ENCODE peak calls at places on chromosomes 12 and 14, in eight cellular contexts. M, K, B, X, R, C, D and S are unnamed samples.

GRCh38 chr12:31353730-31354708 is 28.1 kb upstream of the SINHCAF start:
- DNase-seq in M (no peak), K (no peak), B (no peak), X (no peak), R (no peak), C (no peak), D (no peak), S (no peak)

GRCh38 chr14:103508521-103508920 is 14.1 kb downstream of the CKB start:
- DNase-seq in M (no peak), K (no peak), B (no peak), X (no peak), R (no peak), C (no peak), D (peak; percentile 57), S (no peak)

GRCh38 chr12:94109154-94109553 is 39.2 kb upstream of the PLXNC1 start:
- DNase-seq in M (no peak), K (no peak), B (no peak), X (no peak), R (no peak), C (no peak), D (no peak), S (peak; percentile 9)

GRCh38 chr14:68042591-68043210 is 223.1 kb downstream of the RAD51B start:
- DNase-seq in M (no peak), K (no peak), B (no peak), X (no peak), R (no peak), C (peak; percentile 6), D (no peak), S (no peak)

GRCh38 chr12:53380797-53381738 is 1.1 kb downstream of the SP1 start:
- DNase-seq in M (no peak), K (no peak), B (no peak), X (peak; percentile 38), R (no peak), C (peak; percentile 64), D (peak; percentile 61), S (no peak)

GRCh38 chr14:33848706-33849454 is 102.0 kb downstream of the EGLN3 start:
- DNase-seq in M (peak; percentile 94), K (peak; percentile 51), B (no peak), X (no peak), R (no peak), C (peak; percentile 91), D (peak; percentile 77), S (peak; percentile 87)

GRCh38 chr14:104865631-104866441 is 768 bp downstream of the CEP170B start:
- DNase-seq in M (peak; percentile 67), K (peak; percentile 41), B (no peak), X (no peak), R (peak; percentile 47), C (peak; percentile 61), D (peak; percentile 94), S (no peak)

GRCh38 chr12:95742586-95742985 is 48.0 kb downstream of the NTN4 start:
- DNase-seq in M (no peak), K (no peak), B (no peak), X (no peak), R (no peak), C (no peak), D (no peak), S (no peak)

GRCh38 chr12:80692114-80692513 is 15.3 kb upstream of the MYF6 start:
- DNase-seq in M (no peak), K (no peak), B (no peak), X (no peak), R (no peak), C (no peak), D (no peak), S (no peak)
- H3K27ac ChIP-seq in M (no peak overlapping the region), K (no peak overlapping the region), B (no peak overlapping the region), X (no peak overlapping the region), R (no peak overlapping the region), C (no peak overlapping the region), D (no peak overlapping the region), S (no peak overlapping the region)

GRCh38 chr14:60632777-60633176 is 16.5 kb downstream of the SIX1 start:
- DNase-seq in M (no peak), K (no peak), B (no peak), X (no peak), R (no peak), C (peak; percentile 27), D (no peak), S (peak; percentile 41)
- H3K4me1 ChIP-seq in M (no peaks in the 10 kb centered on the region), K (no peaks in the 10 kb centered on the region), B (peaks cover 7% of the 10 kb centered on the region), X (peaks cover 12% of the 10 kb centered on the region), R (peaks cover 4% of the 10 kb centered on the region), C (peaks cover 5% of the 10 kb centered on the region), D (no peaks in the 10 kb centered on the region), S (peaks cover 4% of the 10 kb centered on the region)

DNA sequence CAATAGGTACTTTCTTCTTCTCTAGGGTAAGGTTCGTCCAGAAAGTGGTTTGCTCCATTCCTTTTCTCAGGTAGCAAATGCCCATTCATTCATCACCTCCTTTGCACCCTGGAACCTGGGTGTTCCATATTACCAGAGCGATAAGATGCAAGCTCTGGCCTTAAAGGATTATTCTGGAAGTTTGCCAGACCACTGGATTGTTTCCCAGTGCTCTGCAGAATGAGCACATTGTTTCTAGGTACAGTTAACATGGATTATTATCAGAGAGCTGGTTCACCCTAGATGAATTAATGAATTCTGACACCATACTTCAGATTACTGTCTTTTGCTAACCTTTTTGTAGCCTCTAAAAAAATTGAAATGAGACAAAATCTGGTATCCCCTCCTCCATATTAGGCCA is 170.9 kb upstream of the BMP4 start:
- DNase-seq in M (no peak), K (no peak), B (no peak), X (no peak), R (no peak), C (peak; percentile 62), D (no peak), S (peak; percentile 12)
- H3K27ac ChIP-seq in M (no peak overlapping the region), K (no peak overlapping the region), B (no peak overlapping the region), X (no peak overlapping the region), R (no peak overlapping the region), C (no peak overlapping the region), D (no peak overlapping the region), S (no peak overlapping the region)

DNA sequence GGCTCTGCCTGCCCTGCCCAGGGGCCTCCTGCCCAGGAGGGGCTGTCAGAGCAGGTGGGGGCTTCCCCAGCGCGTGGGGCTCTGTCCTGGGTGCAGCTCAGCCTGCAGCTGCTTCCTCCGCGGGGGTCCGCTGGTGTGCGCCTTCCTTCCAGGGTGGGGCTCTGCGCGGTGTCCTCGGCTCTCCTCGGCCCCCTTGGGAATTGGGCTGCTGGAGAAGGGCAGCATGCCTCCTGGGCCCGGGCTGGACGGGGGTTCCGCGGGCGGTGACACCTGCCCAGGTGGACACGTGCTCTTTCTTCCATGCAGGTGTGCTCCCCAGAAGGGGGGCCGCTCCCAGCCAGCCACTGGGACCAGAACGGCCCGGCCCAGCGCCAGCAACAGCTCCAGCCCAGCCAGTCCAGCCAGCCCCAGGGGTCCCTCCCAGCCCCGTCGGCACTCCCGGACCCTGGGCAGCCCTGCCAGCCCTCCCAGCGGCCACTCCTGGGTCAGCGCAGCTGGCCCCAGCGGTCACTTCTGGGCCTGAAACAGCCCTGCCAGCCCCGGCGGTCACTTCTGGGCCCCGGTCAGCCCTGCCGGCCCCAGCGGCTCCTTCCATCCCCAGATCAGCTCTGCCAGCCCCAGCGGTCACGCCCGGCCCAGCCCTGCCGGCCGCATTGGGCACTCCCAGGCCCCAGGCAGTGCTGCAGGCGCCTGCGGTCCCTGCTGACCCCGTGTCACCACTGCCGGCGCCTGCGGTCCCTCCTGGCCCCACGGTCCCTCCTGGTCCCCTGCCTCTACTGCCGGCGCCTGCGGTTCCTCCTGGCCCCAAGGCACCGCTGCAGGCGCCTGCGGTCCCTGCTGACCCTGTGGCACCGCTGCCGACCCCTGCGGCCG is 19.1 kb downstream of the FBRSL1 start:
- DNase-seq in M (no peak), K (no peak), B (no peak), X (no peak), R (no peak), C (no peak), D (no peak), S (no peak)
- H3K4me1 ChIP-seq in M (peaks cover 20% of the 10 kb centered on the region), K (peaks cover 10% of the 10 kb centered on the region), B (peaks cover 10% of the 10 kb centered on the region), X (peaks cover 23% of the 10 kb centered on the region), R (peaks cover 56% of the 10 kb centered on the region), C (peaks cover 6% of the 10 kb centered on the region), D (no peaks in the 10 kb centered on the region), S (no peaks in the 10 kb centered on the region)

GRCh38 chr14:102279282-102279681 is 25.7 kb downstream of the MOK start:
- DNase-seq in M (no peak), K (no peak), B (no peak), X (no peak), R (no peak), C (no peak), D (no peak), S (no peak)
- H3K27ac ChIP-seq in M (no peak overlapping the region), K (peak overlapping the region; percentile 87), B (no peak overlapping the region), X (no peak overlapping the region), R (no peak overlapping the region), C (peak overlapping the region; percentile 99), D (no peak overlapping the region), S (no peak overlapping the region)

DNA sequence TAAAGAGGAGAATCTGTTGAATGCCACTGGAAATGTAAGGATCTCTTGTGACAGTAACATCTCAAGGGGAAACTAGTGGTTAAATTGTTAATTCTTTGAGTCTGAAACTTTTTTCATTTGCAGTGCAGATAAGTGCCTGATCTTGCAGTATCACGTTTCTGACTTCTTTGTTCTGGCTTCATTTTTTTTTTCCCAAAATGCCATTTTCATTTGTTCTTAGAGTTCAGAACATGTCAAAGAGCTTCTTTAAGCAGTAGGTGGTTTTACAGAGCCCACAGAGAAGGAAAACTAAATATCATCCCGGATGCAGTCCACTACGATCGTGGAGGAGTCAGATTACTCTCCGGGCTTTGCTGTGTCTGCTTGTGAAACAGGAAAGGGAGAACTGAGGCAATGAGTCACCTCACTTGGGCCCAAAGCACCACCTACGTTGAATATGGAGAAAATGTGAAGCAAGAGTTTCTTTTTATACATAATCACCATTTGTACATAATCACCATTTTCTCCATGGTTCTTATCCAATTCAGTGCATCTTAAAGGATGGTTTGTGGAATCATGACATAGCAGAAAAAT is 43.9 kb downstream of the HMGA2 start:
- DNase-seq in M (no peak), K (no peak), B (no peak), X (no peak), R (no peak), C (no peak), D (no peak), S (peak; percentile 31)
- H3K4me1 ChIP-seq in M (no peaks in the 10 kb centered on the region), K (no peaks in the 10 kb centered on the region), B (no peaks in the 10 kb centered on the region), X (no peaks in the 10 kb centered on the region), R (no peaks in the 10 kb centered on the region), C (peaks cover 29% of the 10 kb centered on the region), D (no peaks in the 10 kb centered on the region), S (peaks cover 5% of the 10 kb centered on the region)